ENCODE peak calls at places on chromosomes 12 and 14, in ten cellular contexts. One of them, this sample, is unnamed.
A peak's percentile ranks its signal among the peaks of the same experiment; 100 is the strongest.

GRCh38 chr14:54739514-54739913 is 163.1 kb downstream of the GCH1 start:
- DNase-seq in fibroblast of the aortic adventitia: no peak
- DNase-seq in HuH-7: no peak
- DNase-seq in activated CD4-positive, alpha-beta T cell treated with anti-CD3 and anti-CD28 coated beads, Interleukin-2, amount 50 U/mL, for 48 hours: no peak
- DNase-seq in renal cortical epithelial cell: no peak
- DNase-seq in activated naive CD4-positive, alpha-beta T cell treated with anti-CD3 and anti-CD28 coated beads, Interleukin-2, amount 10 ng/mL, durations not matched to agents 7 days and 5 days: no peak
- DNase-seq in LoVo: no peak
- DNase-seq in T-helper 17 cell: no peak
- DNase-seq in EH: no peak
- DNase-seq in ovary: no peak
- DNase-seq in this sample: no peak

GRCh38 chr12:79873223-79873622 is 61.7 kb downstream of the PPP1R12A start:
- DNase-seq in activated naive CD4-positive, alpha-beta T cell treated with anti-CD3 and anti-CD28 coated beads, Interleukin-2, amount 10 ng/mL, durations not matched to agents 7 days and 5 days: no peak
- DNase-seq in LoVo: no peak
- DNase-seq in activated CD4-positive, alpha-beta T cell treated with anti-CD3 and anti-CD28 coated beads, Interleukin-2, amount 50 U/mL, for 48 hours: no peak
- DNase-seq in HuH-7: no peak
- DNase-seq in renal cortical epithelial cell: no peak
- DNase-seq in fibroblast of the aortic adventitia: no peak
- DNase-seq in T-helper 17 cell: no peak
- DNase-seq in EH: no peak
- DNase-seq in ovary: no peak
- DNase-seq in this sample: no peak

GRCh38 chr12:111692575-111693210 is 6.8 kb downstream of the ACAD10 start:
- DNase-seq in ovary: no peak
- DNase-seq in EH: peak; percentile 16
- DNase-seq in renal cortical epithelial cell: no peak
- DNase-seq in activated CD4-positive, alpha-beta T cell treated with anti-CD3 and anti-CD28 coated beads, Interleukin-2, amount 50 U/mL, for 48 hours: no peak
- DNase-seq in T-helper 17 cell: no peak
- DNase-seq in LoVo: no peak
- DNase-seq in activated naive CD4-positive, alpha-beta T cell treated with anti-CD3 and anti-CD28 coated beads, Interleukin-2, amount 10 ng/mL, durations not matched to agents 7 days and 5 days: no peak
- DNase-seq in fibroblast of the aortic adventitia: no peak
- DNase-seq in HuH-7: no peak
- DNase-seq in this sample: peak; percentile 45

GRCh38 chr12:43444940-43445564 is 107.0 kb downstream of the ADAMTS20 start:
- DNase-seq in EH: peak; percentile 50
- DNase-seq in renal cortical epithelial cell: peak; percentile 67
- DNase-seq in fibroblast of the aortic adventitia: peak; percentile 74
- DNase-seq in LoVo: peak; percentile 67
- DNase-seq in activated CD4-positive, alpha-beta T cell treated with anti-CD3 and anti-CD28 coated beads, Interleukin-2, amount 50 U/mL, for 48 hours: peak; percentile 59
- DNase-seq in T-helper 17 cell: no peak
- DNase-seq in HuH-7: no peak
- DNase-seq in ovary: no peak
- DNase-seq in activated naive CD4-positive, alpha-beta T cell treated with anti-CD3 and anti-CD28 coated beads, Interleukin-2, amount 10 ng/mL, durations not matched to agents 7 days and 5 days: peak; percentile 66
- DNase-seq in this sample: peak; percentile 4

GRCh38 chr12:54040148-54040494 is 7.3 kb downstream of the HOXC5 start:
- DNase-seq in EH: peak; percentile 33
- DNase-seq in LoVo: no peak
- DNase-seq in T-helper 17 cell: no peak
- DNase-seq in activated CD4-positive, alpha-beta T cell treated with anti-CD3 and anti-CD28 coated beads, Interleukin-2, amount 50 U/mL, for 48 hours: no peak
- DNase-seq in activated naive CD4-positive, alpha-beta T cell treated with anti-CD3 and anti-CD28 coated beads, Interleukin-2, amount 10 ng/mL, durations not matched to agents 7 days and 5 days: no peak
- DNase-seq in fibroblast of the aortic adventitia: no peak
- DNase-seq in renal cortical epithelial cell: peak; percentile 37
- DNase-seq in ovary: no peak
- DNase-seq in HuH-7: peak; percentile 91
- DNase-seq in this sample: peak; percentile 65

GRCh38 chr12:10967409-10967808 is 19.3 kb downstream of the TAS2R50 start:
- DNase-seq in LoVo: no peak
- DNase-seq in T-helper 17 cell: no peak
- DNase-seq in activated CD4-positive, alpha-beta T cell treated with anti-CD3 and anti-CD28 coated beads, Interleukin-2, amount 50 U/mL, for 48 hours: no peak
- DNase-seq in EH: peak; percentile 65
- DNase-seq in fibroblast of the aortic adventitia: peak; percentile 69
- DNase-seq in renal cortical epithelial cell: peak; percentile 85
- DNase-seq in ovary: no peak
- DNase-seq in activated naive CD4-positive, alpha-beta T cell treated with anti-CD3 and anti-CD28 coated beads, Interleukin-2, amount 10 ng/mL, durations not matched to agents 7 days and 5 days: no peak
- DNase-seq in HuH-7: no peak
- DNase-seq in this sample: no peak

GRCh38 chr12:95790912-95791849 is 617 bp upstream of the NTN4 start:
- DNase-seq in ovary: peak; percentile 63
- DNase-seq in LoVo: no peak
- DNase-seq in activated CD4-positive, alpha-beta T cell treated with anti-CD3 and anti-CD28 coated beads, Interleukin-2, amount 50 U/mL, for 48 hours: peak; percentile 8
- DNase-seq in EH: peak; percentile 64
- DNase-seq in activated naive CD4-positive, alpha-beta T cell treated with anti-CD3 and anti-CD28 coated beads, Interleukin-2, amount 10 ng/mL, durations not matched to agents 7 days and 5 days: peak; percentile 28
- DNase-seq in renal cortical epithelial cell: peak; percentile 71
- DNase-seq in T-helper 17 cell: peak; percentile 15
- DNase-seq in HuH-7: peak; percentile 46
- DNase-seq in fibroblast of the aortic adventitia: peak; percentile 31
- DNase-seq in this sample: no peak

GRCh38 chr14:22668417-22668816 is 24.3 kb upstream of the OR6J1 start:
- DNase-seq in T-helper 17 cell: no peak
- DNase-seq in activated naive CD4-positive, alpha-beta T cell treated with anti-CD3 and anti-CD28 coated beads, Interleukin-2, amount 10 ng/mL, durations not matched to agents 7 days and 5 days: no peak
- DNase-seq in activated CD4-positive, alpha-beta T cell treated with anti-CD3 and anti-CD28 coated beads, Interleukin-2, amount 50 U/mL, for 48 hours: no peak
- DNase-seq in EH: peak; percentile 77
- DNase-seq in fibroblast of the aortic adventitia: peak; percentile 88
- DNase-seq in renal cortical epithelial cell: peak; percentile 58
- DNase-seq in LoVo: no peak
- DNase-seq in HuH-7: no peak
- DNase-seq in ovary: no peak
- DNase-seq in this sample: no peak

GRCh38 chr14:45199246-45199645 is 53.8 kb downstream of the MIS18BP1 start:
- DNase-seq in ovary: no peak
- DNase-seq in HuH-7: no peak
- DNase-seq in activated naive CD4-positive, alpha-beta T cell treated with anti-CD3 and anti-CD28 coated beads, Interleukin-2, amount 10 ng/mL, durations not matched to agents 7 days and 5 days: no peak
- DNase-seq in activated CD4-positive, alpha-beta T cell treated with anti-CD3 and anti-CD28 coated beads, Interleukin-2, amount 50 U/mL, for 48 hours: no peak
- DNase-seq in LoVo: no peak
- DNase-seq in fibroblast of the aortic adventitia: peak; percentile 46
- DNase-seq in renal cortical epithelial cell: peak; percentile 7
- DNase-seq in T-helper 17 cell: no peak
- DNase-seq in EH: peak; percentile 67
- DNase-seq in this sample: no peak

GRCh38 chr14:101781240-101782061 is 19.9 kb downstream of the PPP2R5C start:
- DNase-seq in activated CD4-positive, alpha-beta T cell treated with anti-CD3 and anti-CD28 coated beads, Interleukin-2, amount 50 U/mL, for 48 hours: peak; percentile 45
- DNase-seq in LoVo: no peak
- DNase-seq in renal cortical epithelial cell: no peak
- DNase-seq in activated naive CD4-positive, alpha-beta T cell treated with anti-CD3 and anti-CD28 coated beads, Interleukin-2, amount 10 ng/mL, durations not matched to agents 7 days and 5 days: peak; percentile 55
- DNase-seq in fibroblast of the aortic adventitia: peak; percentile 12
- DNase-seq in T-helper 17 cell: no peak
- DNase-seq in EH: peak; percentile 39
- DNase-seq in HuH-7: no peak
- DNase-seq in ovary: no peak
- DNase-seq in this sample: no peak

GRCh38 chr12:41521872-41522379 is 333.8 kb downstream of the PDZRN4 start:
- DNase-seq in HuH-7: no peak
- DNase-seq in activated naive CD4-positive, alpha-beta T cell treated with anti-CD3 and anti-CD28 coated beads, Interleukin-2, amount 10 ng/mL, durations not matched to agents 7 days and 5 days: no peak
- DNase-seq in LoVo: peak; percentile 63
- DNase-seq in renal cortical epithelial cell: peak; percentile 94
- DNase-seq in activated CD4-positive, alpha-beta T cell treated with anti-CD3 and anti-CD28 coated beads, Interleukin-2, amount 50 U/mL, for 48 hours: no peak
- DNase-seq in T-helper 17 cell: no peak
- DNase-seq in fibroblast of the aortic adventitia: peak; percentile 53
- DNase-seq in EH: peak; percentile 94
- DNase-seq in ovary: no peak
- DNase-seq in this sample: no peak

GRCh38 chr14:81565441-81566290 is 32.0 kb upstream of the SEL1L start:
- DNase-seq in ovary: no peak
- DNase-seq in activated CD4-positive, alpha-beta T cell treated with anti-CD3 and anti-CD28 coated beads, Interleukin-2, amount 50 U/mL, for 48 hours: peak; percentile 12
- DNase-seq in HuH-7: peak; percentile 20
- DNase-seq in T-helper 17 cell: no peak
- DNase-seq in renal cortical epithelial cell: peak; percentile 27
- DNase-seq in EH: no peak
- DNase-seq in LoVo: peak; percentile 10
- DNase-seq in activated naive CD4-positive, alpha-beta T cell treated with anti-CD3 and anti-CD28 coated beads, Interleukin-2, amount 10 ng/mL, durations not matched to agents 7 days and 5 days: peak; percentile 26
- DNase-seq in fibroblast of the aortic adventitia: peak; percentile 25
- DNase-seq in this sample: peak; percentile 16

GRCh38 chr14:23248601-23249000 is 10.9 kb downstream of the RNF212B start:
- DNase-seq in EH: peak; percentile 28
- DNase-seq in LoVo: peak; percentile 3
- DNase-seq in T-helper 17 cell: no peak
- DNase-seq in fibroblast of the aortic adventitia: no peak
- DNase-seq in HuH-7: no peak
- DNase-seq in renal cortical epithelial cell: no peak
- DNase-seq in activated naive CD4-positive, alpha-beta T cell treated with anti-CD3 and anti-CD28 coated beads, Interleukin-2, amount 10 ng/mL, durations not matched to agents 7 days and 5 days: no peak
- DNase-seq in ovary: no peak
- DNase-seq in activated CD4-positive, alpha-beta T cell treated with anti-CD3 and anti-CD28 coated beads, Interleukin-2, amount 50 U/mL, for 48 hours: no peak
- DNase-seq in this sample: no peak

GRCh38 chr14:70888681-70889175 is 18.5 kb upstream of the PCNX1 start:
- DNase-seq in LoVo: no peak
- DNase-seq in fibroblast of the aortic adventitia: peak; percentile 51
- DNase-seq in activated CD4-positive, alpha-beta T cell treated with anti-CD3 and anti-CD28 coated beads, Interleukin-2, amount 50 U/mL, for 48 hours: no peak
- DNase-seq in T-helper 17 cell: no peak
- DNase-seq in EH: peak; percentile 63
- DNase-seq in renal cortical epithelial cell: no peak
- DNase-seq in HuH-7: no peak
- DNase-seq in ovary: no peak
- DNase-seq in activated naive CD4-positive, alpha-beta T cell treated with anti-CD3 and anti-CD28 coated beads, Interleukin-2, amount 10 ng/mL, durations not matched to agents 7 days and 5 days: no peak
- DNase-seq in this sample: no peak

GRCh38 chr14:33848706-33849454 is 102.0 kb downstream of the EGLN3 start:
- DNase-seq in HuH-7: peak; percentile 51
- DNase-seq in T-helper 17 cell: no peak
- DNase-seq in renal cortical epithelial cell: peak; percentile 80
- DNase-seq in LoVo: peak; percentile 43
- DNase-seq in ovary: no peak
- DNase-seq in activated naive CD4-positive, alpha-beta T cell treated with anti-CD3 and anti-CD28 coated beads, Interleukin-2, amount 10 ng/mL, durations not matched to agents 7 days and 5 days: peak; percentile 27
- DNase-seq in activated CD4-positive, alpha-beta T cell treated with anti-CD3 and anti-CD28 coated beads, Interleukin-2, amount 50 U/mL, for 48 hours: peak; percentile 37
- DNase-seq in fibroblast of the aortic adventitia: peak; percentile 37
- DNase-seq in EH: peak; percentile 57
- DNase-seq in this sample: peak; percentile 71

GRCh38 chr12:124323771-124324530 is 29.1 kb downstream of the RFLNA start:
- DNase-seq in activated CD4-positive, alpha-beta T cell treated with anti-CD3 and anti-CD28 coated beads, Interleukin-2, amount 50 U/mL, for 48 hours: no peak
- DNase-seq in activated naive CD4-positive, alpha-beta T cell treated with anti-CD3 and anti-CD28 coated beads, Interleukin-2, amount 10 ng/mL, durations not matched to agents 7 days and 5 days: no peak
- DNase-seq in HuH-7: no peak
- DNase-seq in T-helper 17 cell: no peak
- DNase-seq in EH: no peak
- DNase-seq in fibroblast of the aortic adventitia: peak; percentile 9
- DNase-seq in renal cortical epithelial cell: no peak
- DNase-seq in LoVo: no peak
- DNase-seq in ovary: no peak
- DNase-seq in this sample: no peak

GRCh38 chr14:61320806-61321384 is 484 bp upstream of the PRKCH start:
- DNase-seq in activated naive CD4-positive, alpha-beta T cell treated with anti-CD3 and anti-CD28 coated beads, Interleukin-2, amount 10 ng/mL, durations not matched to agents 7 days and 5 days: no peak
- DNase-seq in ovary: no peak
- DNase-seq in EH: no peak
- DNase-seq in activated CD4-positive, alpha-beta T cell treated with anti-CD3 and anti-CD28 coated beads, Interleukin-2, amount 50 U/mL, for 48 hours: no peak
- DNase-seq in renal cortical epithelial cell: no peak
- DNase-seq in T-helper 17 cell: no peak
- DNase-seq in LoVo: no peak
- DNase-seq in fibroblast of the aortic adventitia: no peak
- DNase-seq in HuH-7: no peak
- DNase-seq in this sample: no peak

GRCh38 chr12:120630139-120630895 is 10.1 kb upstream of the CABP1 start:
- DNase-seq in HuH-7: no peak
- DNase-seq in EH: no peak
- DNase-seq in renal cortical epithelial cell: peak; percentile 21
- DNase-seq in activated CD4-positive, alpha-beta T cell treated with anti-CD3 and anti-CD28 coated beads, Interleukin-2, amount 50 U/mL, for 48 hours: no peak
- DNase-seq in T-helper 17 cell: no peak
- DNase-seq in ovary: no peak
- DNase-seq in activated naive CD4-positive, alpha-beta T cell treated with anti-CD3 and anti-CD28 coated beads, Interleukin-2, amount 10 ng/mL, durations not matched to agents 7 days and 5 days: no peak
- DNase-seq in fibroblast of the aortic adventitia: no peak
- DNase-seq in LoVo: no peak
- DNase-seq in this sample: no peak

GRCh38 chr12:91577586-91578539 is 395.2 kb upstream of the DCN start:
- DNase-seq in T-helper 17 cell: no peak
- DNase-seq in HuH-7: peak; percentile 8
- DNase-seq in activated CD4-positive, alpha-beta T cell treated with anti-CD3 and anti-CD28 coated beads, Interleukin-2, amount 50 U/mL, for 48 hours: no peak
- DNase-seq in ovary: no peak
- DNase-seq in activated naive CD4-positive, alpha-beta T cell treated with anti-CD3 and anti-CD28 coated beads, Interleukin-2, amount 10 ng/mL, durations not matched to agents 7 days and 5 days: no peak
- DNase-seq in LoVo: peak; percentile 71
- DNase-seq in fibroblast of the aortic adventitia: peak; percentile 53
- DNase-seq in renal cortical epithelial cell: peak; percentile 60
- DNase-seq in EH: peak; percentile 33
- DNase-seq in this sample: no peak

GRCh38 chr12:121009744-121010143 is 6.5 kb downstream of the C12orf43 start:
- DNase-seq in renal cortical epithelial cell: peak; percentile 68
- DNase-seq in activated naive CD4-positive, alpha-beta T cell treated with anti-CD3 and anti-CD28 coated beads, Interleukin-2, amount 10 ng/mL, durations not matched to agents 7 days and 5 days: no peak
- DNase-seq in activated CD4-positive, alpha-beta T cell treated with anti-CD3 and anti-CD28 coated beads, Interleukin-2, amount 50 U/mL, for 48 hours: no peak
- DNase-seq in ovary: no peak
- DNase-seq in EH: peak; percentile 48
- DNase-seq in HuH-7: peak; percentile 51
- DNase-seq in T-helper 17 cell: no peak
- DNase-seq in LoVo: peak; percentile 41
- DNase-seq in fibroblast of the aortic adventitia: peak; percentile 54
- DNase-seq in this sample: no peak

GRCh38 chr14:82710257-82710841 is 1176.7 kb upstream of the SEL1L start:
- DNase-seq in HuH-7: peak; percentile 45
- DNase-seq in renal cortical epithelial cell: peak; percentile 36
- DNase-seq in T-helper 17 cell: no peak
- DNase-seq in activated naive CD4-positive, alpha-beta T cell treated with anti-CD3 and anti-CD28 coated beads, Interleukin-2, amount 10 ng/mL, durations not matched to agents 7 days and 5 days: peak; percentile 50
- DNase-seq in activated CD4-positive, alpha-beta T cell treated with anti-CD3 and anti-CD28 coated beads, Interleukin-2, amount 50 U/mL, for 48 hours: peak; percentile 49
- DNase-seq in LoVo: peak; percentile 37
- DNase-seq in ovary: peak; percentile 65
- DNase-seq in fibroblast of the aortic adventitia: peak; percentile 33
- DNase-seq in EH: peak; percentile 8
- DNase-seq in this sample: peak; percentile 19

GRCh38 chr14:24816011-24816928 is 182.3 kb upstream of the GZMB start:
- DNase-seq in HuH-7: no peak
- DNase-seq in fibroblast of the aortic adventitia: peak; percentile 70
- DNase-seq in activated naive CD4-positive, alpha-beta T cell treated with anti-CD3 and anti-CD28 coated beads, Interleukin-2, amount 10 ng/mL, durations not matched to agents 7 days and 5 days: no peak
- DNase-seq in activated CD4-positive, alpha-beta T cell treated with anti-CD3 and anti-CD28 coated beads, Interleukin-2, amount 50 U/mL, for 48 hours: no peak
- DNase-seq in T-helper 17 cell: no peak
- DNase-seq in ovary: no peak
- DNase-seq in renal cortical epithelial cell: peak; percentile 87
- DNase-seq in LoVo: peak; percentile 54
- DNase-seq in EH: peak; percentile 27
- DNase-seq in this sample: no peak

GRCh38 chr14:101962503-101962874 is 1.9 kb upstream of the DYNC1H1 start:
- DNase-seq in activated CD4-positive, alpha-beta T cell treated with anti-CD3 and anti-CD28 coated beads, Interleukin-2, amount 50 U/mL, for 48 hours: no peak
- DNase-seq in HuH-7: no peak
- DNase-seq in renal cortical epithelial cell: peak; percentile 73
- DNase-seq in T-helper 17 cell: no peak
- DNase-seq in activated naive CD4-positive, alpha-beta T cell treated with anti-CD3 and anti-CD28 coated beads, Interleukin-2, amount 10 ng/mL, durations not matched to agents 7 days and 5 days: no peak
- DNase-seq in ovary: peak; percentile 58
- DNase-seq in fibroblast of the aortic adventitia: peak; percentile 85
- DNase-seq in EH: peak; percentile 93
- DNase-seq in LoVo: no peak
- DNase-seq in this sample: peak; percentile 55

GRCh38 chr12:96882862-96883261 is 24.2 kb upstream of the NEDD1 start:
- DNase-seq in T-helper 17 cell: no peak
- DNase-seq in LoVo: no peak
- DNase-seq in fibroblast of the aortic adventitia: peak; percentile 77
- DNase-seq in ovary: no peak
- DNase-seq in activated naive CD4-positive, alpha-beta T cell treated with anti-CD3 and anti-CD28 coated beads, Interleukin-2, amount 10 ng/mL, durations not matched to agents 7 days and 5 days: no peak
- DNase-seq in activated CD4-positive, alpha-beta T cell treated with anti-CD3 and anti-CD28 coated beads, Interleukin-2, amount 50 U/mL, for 48 hours: no peak
- DNase-seq in EH: peak; percentile 86
- DNase-seq in HuH-7: no peak
- DNase-seq in renal cortical epithelial cell: no peak
- DNase-seq in this sample: no peak

GRCh38 chr12:27680638-27681037 is 15.6 kb upstream of the REP15 start:
- DNase-seq in fibroblast of the aortic adventitia: no peak
- DNase-seq in EH: no peak
- DNase-seq in activated CD4-positive, alpha-beta T cell treated with anti-CD3 and anti-CD28 coated beads, Interleukin-2, amount 50 U/mL, for 48 hours: no peak
- DNase-seq in activated naive CD4-positive, alpha-beta T cell treated with anti-CD3 and anti-CD28 coated beads, Interleukin-2, amount 10 ng/mL, durations not matched to agents 7 days and 5 days: no peak
- DNase-seq in renal cortical epithelial cell: no peak
- DNase-seq in T-helper 17 cell: no peak
- DNase-seq in LoVo: no peak
- DNase-seq in ovary: no peak
- DNase-seq in HuH-7: no peak
- DNase-seq in this sample: no peak

This sample was measured in K562.